ENCODE peak calls at places on chromosomes 3 and 15, in nine cellular contexts. One of them, this sample, is unnamed.

GRCh38 chr15:99735868-99736267 is 2.6 kb upstream of the LYSMD4 start:
- DNase-seq in GM23248: no peak
- DNase-seq in Karpas-422: no peak
- DNase-seq in mammary epithelial cell: no peak
- DNase-seq in H9: no peak
- DNase-seq in IMR-90: no peak
- DNase-seq in fibroblast of lung: no peak
- DNase-seq in H1: no peak
- DNase-seq in PC-3: no peak
- DNase-seq in this sample: no peak

GRCh38 chr15:85047271-85047948 is 65.8 kb downstream of the PDE8A start:
- DNase-seq in GM23248: peak; percentile 80
- DNase-seq in Karpas-422: no peak
- DNase-seq in mammary epithelial cell: no peak
- DNase-seq in H9: no peak
- DNase-seq in IMR-90: peak; percentile 99
- DNase-seq in fibroblast of lung: peak; percentile 96
- DNase-seq in H1: no peak
- DNase-seq in PC-3: peak; percentile 90
- DNase-seq in this sample: no peak

GRCh38 chr15:56640127-56640526 is 93.2 kb downstream of the ZNF280D start:
- DNase-seq in GM23248: no peak
- DNase-seq in Karpas-422: no peak
- DNase-seq in mammary epithelial cell: no peak
- DNase-seq in H9: no peak
- DNase-seq in IMR-90: no peak
- DNase-seq in fibroblast of lung: no peak
- DNase-seq in H1: no peak
- DNase-seq in PC-3: no peak
- DNase-seq in this sample: peak; percentile 28

GRCh38 chr15:67685008-67685599 is 140.2 kb upstream of the SKOR1 start:
- DNase-seq in GM23248: peak; percentile 62
- DNase-seq in Karpas-422: no peak
- DNase-seq in mammary epithelial cell: peak; percentile 26
- DNase-seq in H9: no peak
- DNase-seq in IMR-90: peak; percentile 58
- DNase-seq in fibroblast of lung: peak; percentile 50
- DNase-seq in H1: no peak
- DNase-seq in PC-3: peak; percentile 41
- DNase-seq in this sample: peak; percentile 75

GRCh38 chr15:44289352-44289790 is 852 bp downstream of the GOLM2 start:
- DNase-seq in GM23248: peak; percentile 58
- DNase-seq in Karpas-422: no peak
- DNase-seq in mammary epithelial cell: no peak
- DNase-seq in H9: no peak
- DNase-seq in IMR-90: no peak
- DNase-seq in fibroblast of lung: peak; percentile 16
- DNase-seq in H1: no peak
- DNase-seq in PC-3: peak; percentile 12
- DNase-seq in this sample: no peak

GRCh38 chr3:53682807-53683206 is 163.4 kb downstream of the CHDH start:
- DNase-seq in GM23248: no peak
- DNase-seq in Karpas-422: no peak
- DNase-seq in mammary epithelial cell: no peak
- DNase-seq in H9: no peak
- DNase-seq in IMR-90: no peak
- DNase-seq in fibroblast of lung: no peak
- DNase-seq in H1: no peak
- DNase-seq in PC-3: no peak
- DNase-seq in this sample: no peak

GRCh38 chr3:173913985-173914421 is 516.5 kb downstream of the NLGN1 start:
- DNase-seq in GM23248: peak; percentile 40
- DNase-seq in Karpas-422: no peak
- DNase-seq in mammary epithelial cell: no peak
- DNase-seq in H9: no peak
- DNase-seq in IMR-90: no peak
- DNase-seq in fibroblast of lung: peak; percentile 69
- DNase-seq in H1: no peak
- DNase-seq in PC-3: no peak
- DNase-seq in this sample: peak; percentile 37

GRCh38 chr15:34708422-34708821 is 46.4 kb downstream of the GJD2 start:
- DNase-seq in GM23248: peak; percentile 79
- DNase-seq in Karpas-422: peak; percentile 79
- DNase-seq in mammary epithelial cell: peak; percentile 42
- DNase-seq in H9: peak; percentile 38
- DNase-seq in IMR-90: peak; percentile 66
- DNase-seq in fibroblast of lung: peak; percentile 58
- DNase-seq in H1: peak; percentile 15
- DNase-seq in PC-3: peak; percentile 55
- DNase-seq in this sample: peak; percentile 74

GRCh38 chr3:50246517-50246954 is 10.5 kb downstream of the GNAI2 start:
- DNase-seq in GM23248: peak; percentile 99
- DNase-seq in Karpas-422: peak; percentile 72
- DNase-seq in mammary epithelial cell: peak; percentile 99
- DNase-seq in H9: peak; percentile 63
- DNase-seq in IMR-90: peak; percentile 92
- DNase-seq in fibroblast of lung: peak; percentile 97
- DNase-seq in H1: no peak
- DNase-seq in PC-3: peak; percentile 84
- DNase-seq in this sample: peak; percentile 47

GRCh38 chr3:45603226-45603625 is 8.7 kb downstream of the LIMD1 start:
- DNase-seq in GM23248: no peak
- DNase-seq in Karpas-422: no peak
- DNase-seq in mammary epithelial cell: no peak
- DNase-seq in H9: no peak
- DNase-seq in IMR-90: no peak
- DNase-seq in fibroblast of lung: no peak
- DNase-seq in H1: no peak
- DNase-seq in PC-3: no peak
- DNase-seq in this sample: no peak
- H4K20me1 ChIP-seq in GM23248: no peaks in the 10 kb centered on the region
- H4K20me1 ChIP-seq in Karpas-422: peaks cover 42% of the 10 kb centered on the region
- H4K20me1 ChIP-seq in mammary epithelial cell: no peaks in the 10 kb centered on the region
- H4K20me1 ChIP-seq in H9: no peaks in the 10 kb centered on the region
- H4K20me1 ChIP-seq in IMR-90: peaks cover 88% of the 10 kb centered on the region
- H4K20me1 ChIP-seq in fibroblast of lung: peaks cover 2% of the 10 kb centered on the region
- H4K20me1 ChIP-seq in H1: no peaks in the 10 kb centered on the region
- H4K20me1 ChIP-seq in PC-3: peaks cover 40% of the 10 kb centered on the region
- H4K20me1 ChIP-seq in this sample: peaks cover 7% of the 10 kb centered on the region

GRCh38 chr3:158961497-158961896 is 159.6 kb downstream of the MFSD1 start:
- DNase-seq in GM23248: no peak
- DNase-seq in Karpas-422: no peak
- DNase-seq in mammary epithelial cell: no peak
- DNase-seq in H9: peak; percentile 33
- DNase-seq in IMR-90: no peak
- DNase-seq in fibroblast of lung: no peak
- DNase-seq in H1: peak; percentile 9
- DNase-seq in PC-3: no peak
- DNase-seq in this sample: peak; percentile 58
- H3K9ac ChIP-seq in GM23248: no peak overlapping the region
- H3K9ac ChIP-seq in Karpas-422: peak overlapping the region; percentile 62
- H3K9ac ChIP-seq in mammary epithelial cell: no peak overlapping the region
- H3K9ac ChIP-seq in H9: no peak overlapping the region
- H3K9ac ChIP-seq in IMR-90: no peak overlapping the region
- H3K9ac ChIP-seq in fibroblast of lung: no peak overlapping the region
- H3K9ac ChIP-seq in H1: no peak overlapping the region
- H3K9ac ChIP-seq in PC-3: no peak overlapping the region
- H3K9ac ChIP-seq in this sample: no peak overlapping the region

DNA sequence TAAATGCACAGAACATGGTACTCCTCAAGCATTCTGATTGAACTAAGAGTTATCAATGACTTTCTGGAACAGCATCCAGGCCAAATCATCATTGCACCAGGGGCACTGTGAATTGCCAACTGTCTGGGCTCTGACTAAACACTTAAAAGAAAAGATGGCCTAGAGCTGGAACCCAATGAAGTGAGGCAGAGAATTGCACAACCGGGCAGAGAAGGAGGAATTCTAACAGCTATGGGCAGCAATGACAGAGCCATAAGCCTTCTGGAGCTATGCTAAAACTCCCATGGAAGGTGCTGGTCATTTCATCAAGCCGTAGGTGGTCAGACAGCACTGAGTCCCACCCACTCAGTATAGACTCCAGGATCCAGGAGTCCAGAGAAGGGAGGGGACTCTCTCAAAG is 48.1 kb upstream of the OXTR start:
- DNase-seq in GM23248: peak; percentile 61
- DNase-seq in Karpas-422: no peak
- DNase-seq in mammary epithelial cell: no peak
- DNase-seq in H9: no peak
- DNase-seq in IMR-90: no peak
- DNase-seq in fibroblast of lung: no peak
- DNase-seq in H1: no peak
- DNase-seq in PC-3: no peak
- DNase-seq in this sample: no peak
- H4K20me1 ChIP-seq in GM23248: no peaks in the 10 kb centered on the region
- H4K20me1 ChIP-seq in Karpas-422: no peaks in the 10 kb centered on the region
- H4K20me1 ChIP-seq in mammary epithelial cell: no peaks in the 10 kb centered on the region
- H4K20me1 ChIP-seq in H9: no peaks in the 10 kb centered on the region
- H4K20me1 ChIP-seq in IMR-90: no peaks in the 10 kb centered on the region
- H4K20me1 ChIP-seq in fibroblast of lung: no peaks in the 10 kb centered on the region
- H4K20me1 ChIP-seq in H1: no peaks in the 10 kb centered on the region
- H4K20me1 ChIP-seq in PC-3: no peaks in the 10 kb centered on the region
- H4K20me1 ChIP-seq in this sample: no peaks in the 10 kb centered on the region

DNA sequence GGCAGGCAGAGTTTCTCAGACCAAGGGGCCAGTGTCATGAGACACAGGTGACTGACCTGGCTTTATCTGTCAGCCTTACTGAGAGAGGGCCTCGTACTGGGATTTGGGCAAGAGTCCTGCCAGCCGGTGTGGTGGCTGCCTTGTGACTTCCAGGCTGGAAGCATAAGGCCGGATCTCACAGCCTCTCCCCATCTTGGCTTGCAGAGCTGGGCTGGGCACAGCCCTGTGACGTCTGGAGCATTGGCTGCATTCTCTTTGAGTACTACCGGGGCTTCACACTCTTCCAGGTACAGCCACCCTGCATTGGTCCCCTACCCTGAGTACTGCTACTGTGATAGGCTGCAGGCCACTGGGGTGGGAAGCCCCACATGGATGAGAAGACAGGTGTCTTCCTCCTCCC is 12.1 kb downstream of the CLK3 start:
- DNase-seq in GM23248: no peak
- DNase-seq in Karpas-422: no peak
- DNase-seq in mammary epithelial cell: no peak
- DNase-seq in H9: no peak
- DNase-seq in IMR-90: no peak
- DNase-seq in fibroblast of lung: no peak
- DNase-seq in H1: no peak
- DNase-seq in PC-3: no peak
- DNase-seq in this sample: no peak
- H3K9ac ChIP-seq in GM23248: no peak overlapping the region
- H3K9ac ChIP-seq in Karpas-422: no peak overlapping the region
- H3K9ac ChIP-seq in mammary epithelial cell: no peak overlapping the region
- H3K9ac ChIP-seq in H9: no peak overlapping the region
- H3K9ac ChIP-seq in IMR-90: no peak overlapping the region
- H3K9ac ChIP-seq in fibroblast of lung: no peak overlapping the region
- H3K9ac ChIP-seq in H1: no peak overlapping the region
- H3K9ac ChIP-seq in PC-3: no peak overlapping the region
- H3K9ac ChIP-seq in this sample: no peak overlapping the region